ENCODE peak calls at places on chromosomes 16 and 17, in four cellular contexts. E, Y, J and R are unnamed samples.

GRCh38 chr16:22771551-22771950 is 42.4 kb upstream of the HS3ST2 start:
- DNase-seq in J (no peak), E (no peak), Y (no peak), R (no peak)

GRCh38 chr17:73696251-73696650 is 52.0 kb upstream of the SDK2 start:
- DNase-seq in E (no peak), J (no peak), Y (no peak), R (no peak)

GRCh38 chr17:46159686-46160085 is 33.5 kb downstream of the KANSL1 start:
- DNase-seq in J (peak), Y (peak), E (no peak), R (peak)

GRCh38 chr16:55116165-55116894 is 185.7 kb downstream of the IRX5 start:
- DNase-seq in Y (peak), J (no peak), E (no peak), R (no peak)

GRCh38 chr16:30010817-30011504 is at the start of gene DOC2A:
- DNase-seq in Y (no peak), J (no peak), E (no peak), R (no peak)

GRCh38 chr16:88760424-88761142 is 24.4 kb downstream of the PIEZO1 start:
- DNase-seq in Y (no peak), J (no peak), E (no peak), R (no peak)

GRCh38 chr16:48491517-48491916 is 106.3 kb upstream of the SIAH1 start:
- DNase-seq in J (no peak), E (no peak), Y (peak), R (peak)

GRCh38 chr17:65156185-65156834 is 19.1 kb downstream of the RGS9 start:
- DNase-seq in Y (no peak), E (no peak), J (no peak), R (no peak)

GRCh38 chr17:78343099-78343432 is 16.8 kb downstream of the SOCS3 start:
- DNase-seq in J (no peak), E (no peak), Y (peak), R (peak)

GRCh38 chr17:75237100-75238014 is 24.0 kb downstream of the GGA3 start:
- DNase-seq in Y (no peak), J (no peak), E (no peak), R (no peak)

GRCh38 chr17:83161298-83162034 is 82.1 kb downstream of the METRNL start:
- DNase-seq in J (no peak), Y (peak), E (no peak), R (peak)

GRCh38 chr17:67211742-67212141 is 33.3 kb downstream of the HELZ start:
- DNase-seq in J (peak), Y (peak), E (no peak), R (peak)

GRCh38 chr17:68944435-68945035 is 10.7 kb downstream of the ABCA8 start:
- DNase-seq in J (no peak), Y (no peak), E (no peak), R (no peak)

GRCh38 chr16:28309811-28310311 is 17.5 kb downstream of the SBK1 start:
- DNase-seq in Y (no peak), E (peak), J (no peak), R (no peak)

GRCh38 chr17:82492647-82493516 is 26.6 kb upstream of the FOXK2 start:
- DNase-seq in J (peak), Y (peak), E (no peak), R (peak)

GRCh38 chr17:77737442-77738265 is 220.8 kb upstream of the TNRC6C start:
- DNase-seq in J (no peak), E (peak), Y (no peak), R (no peak)

GRCh38 chr16:73298562-73298961 is 250.6 kb upstream of the ZFHX3 start:
- DNase-seq in E (no peak), Y (peak), J (peak), R (peak)

GRCh38 chr17:63361182-63361581 is 84.9 kb downstream of the CYB561 start:
- DNase-seq in E (peak), Y (no peak), J (no peak), R (no peak)